ENCODE peak calls at places on chromosomes 5 and 9, in ten cellular contexts. Q is A549; M is KBM-7; X is HuH-7; E is activated CD8-positive, alpha-beta T cell treated with anti-CD3 and anti-CD28 coated beads, Interleukin-2, amount 10 ng/mL, durations not matched to agents 7 days and 5 days; Y is transverse colon; F is choroid plexus epithelial cell; I is ovary; P is Peyer's patch; J is left kidney. D is an unnamed sample.

GRCh38 chr5:73393606-73394489 is 54.7 kb downstream of the FOXD1 start:
- DNase-seq in Y (no peak), P (no peak), M (no peak), J (peak; percentile 60), I (no peak), Q (no peak), X (no peak), F (peak; percentile 62), E (no peak), D (no peak)

GRCh38 chr5:10486511-10487344 is 45.0 kb downstream of the ROPN1L start:
- DNase-seq in Q (no peak), M (no peak), P (no peak), J (no peak), X (no peak), I (no peak), Y (no peak), F (no peak), E (no peak), D (no peak)

GRCh38 chr5:35117960-35118359 is 70.2 kb upstream of the AGXT2 start:
- DNase-seq in M (no peak), I (no peak), E (no peak), X (no peak), P (no peak), Q (no peak), Y (no peak), F (peak; percentile 85), J (no peak), D (peak; percentile 77)

GRCh38 chr9:111030492-111030891 is 7.8 kb downstream of the LPAR1 start:
- DNase-seq in X (no peak), E (no peak), Q (no peak), P (no peak), Y (no peak), J (no peak), F (no peak), M (no peak), I (no peak), D (no peak)

GRCh38 chr5:6772886-6773285 is 59.7 kb downstream of the TENT4A start:
- DNase-seq in P (no peak), Y (no peak), F (no peak), I (no peak), E (no peak), J (peak; percentile 35), M (no peak), X (no peak), Q (no peak), D (no peak)

GRCh38 chr5:76209297-76209696 is 126.1 kb downstream of the SV2C start:
- DNase-seq in F (no peak), X (no peak), J (no peak), E (no peak), Y (no peak), Q (peak; percentile 6), P (no peak), M (no peak), I (no peak), D (no peak)

GRCh38 chr5:67992919-67993318 is 222.6 kb upstream of the PIK3R1 start:
- DNase-seq in F (peak; percentile 69), J (no peak), P (no peak), E (no peak), I (no peak), X (no peak), Q (no peak), M (no peak), Y (no peak), D (peak; percentile 49)

GRCh38 chr5:88886252-88886651 is 3.3 kb upstream of the MEF2C start:
- DNase-seq in Y (no peak), Q (no peak), I (no peak), P (no peak), J (no peak), F (no peak), M (no peak), E (no peak), X (no peak), D (no peak)

GRCh38 chr9:131848570-131849160 is 108.8 kb upstream of the RAPGEF1 start:
- DNase-seq in M (no peak), P (no peak), E (no peak), Y (no peak), Q (no peak), F (no peak), J (no peak), I (no peak), X (no peak), D (no peak)

GRCh38 chr5:177428574-177429217 is 2.2 kb downstream of the GRK6 start:
- DNase-seq in E (no peak), J (no peak), I (no peak), F (no peak), P (no peak), Y (no peak), Q (no peak), M (no peak), X (no peak), D (no peak)

GRCh38 chr9:34654317-34655083 is 2.5 kb downstream of the IL11RA start:
- DNase-seq in M (no peak), X (no peak), P (no peak), I (peak; percentile 92), J (peak; percentile 47), Y (peak; percentile 51), Q (no peak), F (no peak), E (no peak), D (peak; percentile 91)

GRCh38 chr5:32331217-32331926 is 18.6 kb upstream of the MTMR12 start:
- DNase-seq in P (no peak), E (no peak), Q (no peak), Y (peak; percentile 76), J (peak; percentile 76), F (no peak), M (no peak), X (peak; percentile 52), I (no peak), D (no peak)

GRCh38 chr5:39970117-39970798 is 545.5 kb upstream of the DAB2 start:
- DNase-seq in M (no peak), P (no peak), J (no peak), E (no peak), Q (no peak), Y (no peak), X (no peak), F (no peak), I (no peak), D (no peak)